ENCODE peak calls at places on chromosomes 5 and 9, in ten cellular contexts. Z is astrocyte; X is dorsolateral prefrontal cortex; D is tibial artery; S is heart left ventricle; F is osteoblast; W is prostate gland; O is Jurkat, Clone E6-1; P is psoas muscle; C is trophoblast cell. V is an unnamed sample.

GRCh38 chr5:181221105-181221791 is 1.8 kb upstream of the TRIM41 start:
- DNase-seq in O (no peak), Z (no peak), C (no peak), X (no peak), S (no peak), F (no peak), W (no peak), P (no peak), D (no peak), V (peak)

GRCh38 chr5:68949256-68949655 is 144.6 kb upstream of the SLC30A5 start:
- DNase-seq in Z (no peak), D (no peak), X (no peak), S (no peak), W (no peak), O (no peak), P (no peak), F (peak), C (no peak), V (no peak)

GRCh38 chr5:37839441-37840035 is 303 bp downstream of the GDNF start:
- DNase-seq in O (no peak), P (peak), F (peak), X (peak), D (peak), S (peak), C (peak), Z (peak), W (no peak), V (no peak)

GRCh38 chr5:179146277-179146676 is 86.1 kb downstream of the ZNF354C start:
- DNase-seq in P (no peak), Z (no peak), S (no peak), C (no peak), F (no peak), W (no peak), X (no peak), D (no peak), O (peak), V (no peak)

GRCh38 chr9:14086495-14086894 is 227.4 kb downstream of the NFIB start:
- DNase-seq in S (no peak), P (no peak), C (peak), Z (no peak), O (no peak), X (no peak), W (no peak), F (no peak), D (no peak), V (no peak)

GRCh38 chr5:39955156-39955555 is 530.4 kb upstream of the DAB2 start:
- DNase-seq in P (no peak), D (no peak), Z (no peak), S (no peak), F (no peak), O (no peak), X (no peak), W (no peak), C (peak), V (no peak)

GRCh38 chr5:81972496-81972791 is 621 bp downstream of the ATG10 start:
- DNase-seq in S (no peak), W (no peak), P (no peak), Z (no peak), X (no peak), O (no peak), F (no peak), D (no peak), C (no peak), V (no peak)

GRCh38 chr5:136053336-136054121 is 24.7 kb downstream of the TGFBI start:
- DNase-seq in P (peak), D (peak), C (peak), O (no peak), Z (peak), X (no peak), F (peak), W (no peak), S (no peak), V (no peak)

GRCh38 chr5:128304121-128304520 is 220.6 kb downstream of the SLC12A2 start:
- DNase-seq in P (no peak), S (no peak), W (no peak), O (no peak), C (no peak), X (no peak), Z (peak), D (no peak), F (peak), V (no peak)

GRCh38 chr5:57174850-57175525 is 1.1 kb downstream of the GPBP1 start:
- DNase-seq in O (no peak), W (peak), C (peak), Z (no peak), F (no peak), X (no peak), D (no peak), P (no peak), S (no peak), V (no peak)

GRCh38 chr9:71879644-71880174 is 31.3 kb downstream of the ABHD17B start:
- DNase-seq in Z (no peak), S (no peak), F (no peak), O (no peak), X (no peak), W (no peak), P (no peak), C (no peak), D (no peak), V (no peak)

DNA sequence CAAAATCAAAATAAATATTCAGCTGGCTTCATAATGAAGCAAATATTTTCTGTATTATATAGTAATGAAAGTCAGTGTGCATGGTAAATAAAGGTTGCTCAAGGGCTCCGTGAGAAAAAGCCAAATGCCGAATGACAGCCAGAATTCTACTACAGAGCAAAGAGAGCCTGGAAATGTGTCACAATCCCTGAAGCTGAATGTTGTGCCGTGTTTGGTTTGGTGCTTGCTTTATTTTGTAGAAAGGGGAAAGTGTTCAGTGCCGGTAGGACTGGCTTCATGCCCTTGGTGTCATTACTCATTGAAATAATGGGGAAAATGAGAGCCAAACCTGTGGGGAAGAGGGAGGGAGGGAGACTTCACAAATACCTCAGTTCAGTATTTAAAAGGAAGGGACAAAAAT is 26.8 kb upstream of the ADAMTSL1 start:
- DNase-seq in Z (peak), O (no peak), F (no peak), X (no peak), D (no peak), P (peak), W (peak), S (no peak), C (no peak), V (no peak)
- H3K4me3 ChIP-seq in Z (no peak), O (no peak), F (peak), X (no peak), D (no peak), P (no peak), W (no peak), S (no peak), C (no peak), V (no peak)

DNA sequence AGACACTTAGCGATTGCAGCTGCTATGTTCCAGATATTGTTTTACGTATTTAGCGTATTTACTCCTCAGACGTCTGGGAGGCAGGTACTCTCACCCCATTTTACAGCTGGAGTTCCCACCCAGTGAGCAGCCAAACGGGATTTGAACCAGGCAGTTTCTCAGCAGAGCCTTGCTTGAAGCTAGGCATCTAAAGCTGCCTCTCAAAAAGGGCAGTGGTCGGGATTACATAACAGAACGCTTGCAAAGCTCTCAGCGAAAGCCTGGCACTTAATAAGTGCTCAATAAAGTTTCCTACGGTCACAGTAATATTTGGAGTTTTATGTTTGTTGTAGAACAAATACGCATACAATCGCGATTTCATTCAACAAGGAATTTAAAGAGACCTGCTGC is 302 bp upstream of the BSPRY start:
- DNase-seq in F (no peak), D (no peak), W (no peak), P (no peak), S (no peak), C (no peak), O (no peak), Z (no peak), X (no peak), V (no peak)
- H3K4me3 ChIP-seq in F (no peak), D (peak), W (peak), P (peak), S (no peak), C (no peak), O (peak), Z (no peak), X (peak), V (no peak)

GRCh38 chr9:133130721-133131244 is 9.7 kb upstream of the RALGDS start:
- DNase-seq in C (no peak), W (no peak), F (no peak), O (peak), X (no peak), Z (no peak), S (no peak), D (no peak), P (no peak), V (peak)
- H3K4me3 ChIP-seq in C (no peak), W (no peak), F (no peak), O (peak), X (no peak), Z (no peak), S (no peak), D (no peak), P (no peak), V (peak)

DNA sequence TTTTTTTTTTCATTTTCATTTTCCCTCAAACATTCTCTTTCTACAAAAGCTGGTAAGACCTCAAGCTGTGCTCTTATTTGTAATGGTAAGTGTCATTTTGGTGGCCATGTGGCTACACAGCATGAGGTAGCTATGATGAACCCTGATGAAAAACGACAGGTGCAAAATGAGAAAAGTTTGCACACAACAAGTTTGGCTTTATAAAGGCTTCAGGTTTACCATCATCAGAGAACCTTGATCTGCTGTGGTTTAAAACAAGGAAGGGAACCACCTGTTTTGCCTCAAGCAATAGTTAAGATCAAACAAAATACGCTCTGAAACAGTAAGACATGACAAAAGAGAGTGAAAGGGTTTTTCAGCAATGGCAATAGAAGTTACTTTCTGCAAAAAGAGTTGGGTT is 1124.6 kb upstream of the ACO1 start:
- DNase-seq in Z (no peak), P (no peak), S (no peak), W (no peak), D (no peak), F (no peak), O (peak), C (no peak), X (no peak), V (peak)
- H3K4me3 ChIP-seq in Z (no peak), P (no peak), S (no peak), W (no peak), D (no peak), F (no peak), O (no peak), C (no peak), X (no peak), V (peak)

DNA sequence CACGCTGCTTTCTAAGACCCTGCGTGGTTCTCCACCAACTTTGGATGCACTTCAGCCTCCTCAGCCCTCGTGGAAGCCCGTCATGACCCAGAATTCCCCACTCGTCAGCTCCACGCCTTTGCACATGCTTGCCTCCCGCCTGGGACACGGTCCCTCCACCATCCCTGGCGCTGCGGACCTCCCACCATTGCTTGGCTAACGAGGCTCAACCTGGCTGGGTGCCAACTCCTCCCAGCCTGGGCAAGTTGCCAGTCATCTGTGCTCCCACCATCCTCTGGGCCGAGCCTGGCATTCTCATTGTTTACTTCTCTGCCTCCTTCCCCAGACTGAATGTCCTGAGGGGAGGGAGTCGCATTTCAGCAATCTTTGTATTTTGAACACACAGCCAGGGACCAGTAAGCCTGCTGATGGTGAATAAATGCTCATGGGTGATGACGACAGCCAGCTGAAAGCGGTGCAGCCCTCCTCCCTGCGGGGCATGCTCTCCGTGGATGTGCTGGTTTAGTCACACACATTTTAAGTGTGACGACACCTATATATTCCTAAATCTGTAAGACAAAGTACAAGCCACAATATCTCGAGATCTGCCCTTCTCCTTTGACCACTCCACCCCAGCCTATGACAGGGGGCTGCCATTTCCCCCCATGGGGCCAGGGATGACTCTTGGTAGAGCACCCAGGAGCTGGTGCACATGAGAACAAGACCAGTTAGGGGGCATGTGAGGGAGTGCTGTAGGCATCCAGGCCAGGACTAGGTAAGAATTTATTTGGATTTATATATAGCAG is 37.6 kb downstream of the ANKRD33B start:
- DNase-seq in C (peak), Z (peak), P (peak), D (peak), S (peak), X (peak), F (peak), O (no peak), W (peak), V (no peak)
- H3K4me3 ChIP-seq in C (no peak), Z (peak), P (peak), D (peak), S (no peak), X (peak), F (peak), O (no peak), W (no peak), V (peak)

GRCh38 chr9:101486693-101487442 is 46.8 kb upstream of the RNF20 start:
- DNase-seq in Z (peak), D (peak), F (peak), X (peak), S (peak), W (peak), P (peak), C (peak), O (no peak), V (no peak)
- H3K4me3 ChIP-seq in Z (peak), D (peak), F (peak), X (peak), S (peak), W (peak), P (peak), C (peak), O (no peak), V (no peak)